ENCODE peak calls at places on chromosomes 7 and 10, in seven cellular contexts. One of them, this sample, is unnamed.
A peak's percentile ranks its signal among the peaks of the same experiment; 100 is the strongest.

GRCh38 chr10:43420369-43421200 is 11.6 kb upstream of the HNRNPF start:
- DNase-seq in amniotic stem cell: no peak
- DNase-seq in NCI-H1092 treated with DMSO at 0.1 percent for 48 hours: peak; percentile 53
- DNase-seq in osteocyte: peak; percentile 93
- DNase-seq in activated naive CD4-positive, alpha-beta T cell treated with anti-CD3 and anti-CD28 coated beads for 36 hours: peak; percentile 78
- DNase-seq in right lobe of liver: peak; percentile 95
- DNase-seq in ACHN: peak; percentile 77
- DNase-seq in this sample: peak; percentile 81

GRCh38 chr7:43501881-43502280 is 81.0 kb upstream of the STK17A start:
- DNase-seq in amniotic stem cell: no peak
- DNase-seq in NCI-H1092 treated with DMSO at 0.1 percent for 48 hours: no peak
- DNase-seq in osteocyte: no peak
- DNase-seq in activated naive CD4-positive, alpha-beta T cell treated with anti-CD3 and anti-CD28 coated beads for 36 hours: no peak
- DNase-seq in right lobe of liver: no peak
- DNase-seq in ACHN: no peak
- DNase-seq in this sample: no peak

GRCh38 chr10:129915526-129916378 is 48.3 kb downstream of the EBF3 start:
- DNase-seq in amniotic stem cell: no peak
- DNase-seq in NCI-H1092 treated with DMSO at 0.1 percent for 48 hours: no peak
- DNase-seq in osteocyte: no peak
- DNase-seq in activated naive CD4-positive, alpha-beta T cell treated with anti-CD3 and anti-CD28 coated beads for 36 hours: no peak
- DNase-seq in right lobe of liver: peak; percentile 39
- DNase-seq in ACHN: no peak
- DNase-seq in this sample: no peak

GRCh38 chr7:102275123-102275703 is 11.5 kb upstream of the SH2B2 start:
- DNase-seq in amniotic stem cell: no peak
- DNase-seq in NCI-H1092 treated with DMSO at 0.1 percent for 48 hours: no peak
- DNase-seq in osteocyte: no peak
- DNase-seq in activated naive CD4-positive, alpha-beta T cell treated with anti-CD3 and anti-CD28 coated beads for 36 hours: no peak
- DNase-seq in right lobe of liver: no peak
- DNase-seq in ACHN: no peak
- DNase-seq in this sample: no peak

GRCh38 chr10:14456218-14456869 is 125.6 kb upstream of the FRMD4A start:
- DNase-seq in amniotic stem cell: no peak
- DNase-seq in NCI-H1092 treated with DMSO at 0.1 percent for 48 hours: no peak
- DNase-seq in osteocyte: no peak
- DNase-seq in activated naive CD4-positive, alpha-beta T cell treated with anti-CD3 and anti-CD28 coated beads for 36 hours: no peak
- DNase-seq in right lobe of liver: no peak
- DNase-seq in ACHN: no peak
- DNase-seq in this sample: no peak

GRCh38 chr10:107214261-107214660 is 49.8 kb upstream of the SORCS1 start:
- DNase-seq in amniotic stem cell: no peak
- DNase-seq in NCI-H1092 treated with DMSO at 0.1 percent for 48 hours: no peak
- DNase-seq in osteocyte: no peak
- DNase-seq in activated naive CD4-positive, alpha-beta T cell treated with anti-CD3 and anti-CD28 coated beads for 36 hours: no peak
- DNase-seq in right lobe of liver: no peak
- DNase-seq in ACHN: no peak
- DNase-seq in this sample: no peak

GRCh38 chr7:124196519-124196918 is 163.7 kb upstream of the TMEM229A start:
- DNase-seq in amniotic stem cell: no peak
- DNase-seq in NCI-H1092 treated with DMSO at 0.1 percent for 48 hours: no peak
- DNase-seq in osteocyte: no peak
- DNase-seq in activated naive CD4-positive, alpha-beta T cell treated with anti-CD3 and anti-CD28 coated beads for 36 hours: no peak
- DNase-seq in right lobe of liver: no peak
- DNase-seq in ACHN: no peak
- DNase-seq in this sample: no peak

GRCh38 chr7:98968621-98969020 is 90.3 kb downstream of the TRRAP start:
- DNase-seq in amniotic stem cell: no peak
- DNase-seq in NCI-H1092 treated with DMSO at 0.1 percent for 48 hours: no peak
- DNase-seq in osteocyte: no peak
- DNase-seq in activated naive CD4-positive, alpha-beta T cell treated with anti-CD3 and anti-CD28 coated beads for 36 hours: no peak
- DNase-seq in right lobe of liver: no peak
- DNase-seq in ACHN: no peak
- DNase-seq in this sample: no peak

GRCh38 chr10:130326954-130327353 is 190.8 kb downstream of the GLRX3 start:
- DNase-seq in amniotic stem cell: no peak
- DNase-seq in NCI-H1092 treated with DMSO at 0.1 percent for 48 hours: no peak
- DNase-seq in osteocyte: no peak
- DNase-seq in activated naive CD4-positive, alpha-beta T cell treated with anti-CD3 and anti-CD28 coated beads for 36 hours: no peak
- DNase-seq in right lobe of liver: no peak
- DNase-seq in ACHN: no peak
- DNase-seq in this sample: no peak

GRCh38 chr7:8014399-8014798 is 45.8 kb downstream of the GLCCI1 start:
- DNase-seq in amniotic stem cell: no peak
- DNase-seq in NCI-H1092 treated with DMSO at 0.1 percent for 48 hours: no peak
- DNase-seq in osteocyte: no peak
- DNase-seq in activated naive CD4-positive, alpha-beta T cell treated with anti-CD3 and anti-CD28 coated beads for 36 hours: no peak
- DNase-seq in right lobe of liver: no peak
- DNase-seq in ACHN: no peak
- DNase-seq in this sample: no peak

GRCh38 chr10:8053446-8054242 is 844 bp upstream of the GATA3 start:
- DNase-seq in amniotic stem cell: peak; percentile 55
- DNase-seq in NCI-H1092 treated with DMSO at 0.1 percent for 48 hours: peak; percentile 66
- DNase-seq in osteocyte: no peak
- DNase-seq in activated naive CD4-positive, alpha-beta T cell treated with anti-CD3 and anti-CD28 coated beads for 36 hours: peak; percentile 94
- DNase-seq in right lobe of liver: peak; percentile 90
- DNase-seq in ACHN: peak; percentile 68
- DNase-seq in this sample: peak; percentile 88